ENCODE peak calls at places on chromosomes 16 and 17, in six cellular contexts. W is GM12878, Q is K562, O is H1, T is GM12892, L is HepG2. P is an unnamed sample.

GRCh38 chr17:47280072-47280811 is 26.6 kb downstream of the ITGB3 start:
- DNase-seq in Q (no peak), T (no peak), W (no peak), L (no peak), O (no peak), P (no peak)

GRCh38 chr17:2025622-2026309 is 632 bp upstream of the RTN4RL1 start:
- DNase-seq in Q (peak; percentile 52), L (peak; percentile 60), T (no peak), O (no peak), W (no peak), P (no peak)

GRCh38 chr16:74465281-74465680 is 44.0 kb upstream of the CLEC18B start:
- DNase-seq in O (no peak), W (no peak), L (no peak), T (no peak), Q (no peak), P (no peak)

GRCh38 chr16:81618661-81619060 is 160.4 kb upstream of the PLCG2 start:
- DNase-seq in L (no peak), T (no peak), O (no peak), Q (no peak), W (no peak), P (no peak)

GRCh38 chr17:41478240-41478639 is 2.7 kb downstream of the KRT35 start:
- DNase-seq in Q (no peak), W (no peak), T (no peak), L (no peak), O (no peak), P (no peak)

GRCh38 chr16:10517868-10518267 is 62.5 kb downstream of the EMP2 start:
- DNase-seq in W (no peak), O (no peak), Q (no peak), L (no peak), T (no peak), P (no peak)

GRCh38 chr17:3792481-3792880 is 8.5 kb downstream of the ITGAE start:
- DNase-seq in Q (no peak), O (no peak), W (no peak), L (no peak), T (no peak), P (no peak)

GRCh38 chr17:339193-340061 is 13.2 kb downstream of the RPH3AL start:
- DNase-seq in O (no peak), W (no peak), L (no peak), T (no peak), Q (no peak), P (no peak)

GRCh38 chr17:56676807-56677206 is 83.3 kb downstream of the NOG start:
- DNase-seq in T (no peak), W (no peak), O (no peak), L (no peak), Q (no peak), P (no peak)

GRCh38 chr16:84482951-84483881 is 21.2 kb downstream of the MEAK7 start:
- DNase-seq in W (no peak), Q (no peak), T (no peak), L (no peak), O (no peak), P (no peak)

GRCh38 chr16:67029249-67030096 is 524 bp downstream of the CBFB start:
- DNase-seq in L (no peak), O (no peak), Q (peak; percentile 64), W (no peak), T (peak; percentile 58), P (peak; percentile 48)

GRCh38 chr17:39926588-39927100 is 757 bp downstream of the ORMDL3 start:
- DNase-seq in O (no peak), T (peak; percentile 53), W (no peak), Q (peak; percentile 73), L (peak; percentile 78), P (peak; percentile 59)

GRCh38 chr17:40809721-40810421 is 10.1 kb upstream of the KRT28 start:
- DNase-seq in W (no peak), L (no peak), T (no peak), Q (no peak), O (no peak), P (no peak)

DNA sequence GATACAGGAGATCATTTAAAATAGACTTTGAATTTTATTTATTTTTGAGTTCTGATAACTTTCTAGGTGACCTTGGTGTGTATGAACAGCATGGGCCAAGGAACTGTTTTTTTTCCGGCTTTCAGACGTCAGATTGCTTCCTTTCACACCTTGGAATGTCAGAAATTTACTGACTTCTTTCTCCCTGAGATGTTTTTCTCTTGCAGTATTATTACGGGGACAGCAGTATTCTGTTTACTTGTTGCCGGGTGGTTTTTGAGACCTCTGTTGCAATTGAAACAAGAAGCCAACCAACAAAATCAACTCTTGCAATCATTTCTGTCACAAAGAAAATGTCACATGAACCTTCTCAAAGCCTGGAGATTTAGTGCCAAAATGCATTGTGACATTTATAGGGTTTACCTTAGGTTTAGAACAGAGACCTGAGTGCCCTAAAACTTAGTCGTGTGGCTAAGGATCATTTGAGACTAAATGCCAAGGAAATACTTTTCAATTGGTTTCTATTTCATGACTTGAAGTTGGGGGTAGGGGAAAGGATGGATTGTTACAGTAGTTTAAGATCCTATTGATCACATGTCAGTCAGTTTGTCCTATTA is 174.3 kb downstream of the MAP2K6 start:
- DNase-seq in T (no peak), O (no peak), Q (no peak), L (no peak), W (no peak), P (no peak)
- TF ChIP-seq POLR2A in T (no peak), O (no peak), Q (no peak), L (no peak), W (no peak), P (no peak)

GRCh38 chr17:80449194-80449929 is 27.0 kb downstream of the NPTX1 start:
- DNase-seq in Q (no peak), W (no peak), T (no peak), O (no peak), L (no peak), P (no peak)

GRCh38 chr17:80446645-80447405 is 29.6 kb downstream of the NPTX1 start:
- DNase-seq in L (no peak), W (no peak), O (no peak), Q (no peak), T (no peak), P (no peak)

GRCh38 chr17:80445152-80446110 is 30.5 kb downstream of the ENDOV start:
- DNase-seq in L (no peak), W (no peak), Q (no peak), T (no peak), O (no peak), P (no peak)

GRCh38 chr17:80449930-80450576 is 26.4 kb downstream of the NPTX1 start:
- DNase-seq in L (no peak), T (no peak), Q (no peak), O (no peak), W (no peak), P (no peak)

DNA sequence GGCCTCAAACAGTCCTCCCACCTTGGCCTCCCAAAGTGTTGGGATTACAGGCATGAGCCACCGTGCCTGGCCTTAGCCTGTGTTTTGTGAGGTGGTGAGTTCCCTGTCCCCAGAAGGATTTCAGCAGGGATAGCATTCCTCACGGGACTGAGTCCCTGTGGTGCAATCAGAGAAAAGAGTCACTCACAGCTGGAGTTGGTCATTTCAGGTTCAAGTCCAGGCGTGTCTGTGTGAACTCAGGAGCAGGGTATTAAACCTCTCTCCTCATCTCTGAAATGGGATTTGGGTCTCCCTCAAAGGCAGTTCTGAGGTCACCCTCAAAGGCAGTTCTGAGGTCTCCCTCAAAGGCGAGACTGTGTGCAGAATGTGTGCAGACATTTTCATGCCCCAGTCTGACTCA is 28.6 kb downstream of the NPTX1 start:
- DNase-seq in Q (no peak), T (no peak), O (no peak), L (no peak), W (no peak), P (no peak)
- TF ChIP-seq TAF1 in Q (no peak), T (no peak), O (no peak), L (no peak), W (no peak), P (no peak)

GRCh38 chr16:1825381-1825863 is 1.2 kb downstream of the HAGH start:
- DNase-seq in W (no peak), O (no peak), Q (no peak), L (peak; percentile 64), T (no peak), P (no peak)

GRCh38 chr16:1825864-1826690 is 548 bp downstream of the HAGH start:
- DNase-seq in Q (no peak), O (no peak), T (no peak), W (no peak), L (peak; percentile 32), P (peak; percentile 81)

GRCh38 chr16:1828645-1829410 is 1.8 kb downstream of the FAHD1 start:
- DNase-seq in Q (no peak), L (peak; percentile 90), T (no peak), W (no peak), O (no peak), P (no peak)

GRCh38 chr16:1823821-1824220 is 2.8 kb downstream of the HAGH start:
- DNase-seq in W (no peak), L (peak; percentile 75), Q (peak; percentile 47), T (no peak), O (no peak), P (no peak)

DNA sequence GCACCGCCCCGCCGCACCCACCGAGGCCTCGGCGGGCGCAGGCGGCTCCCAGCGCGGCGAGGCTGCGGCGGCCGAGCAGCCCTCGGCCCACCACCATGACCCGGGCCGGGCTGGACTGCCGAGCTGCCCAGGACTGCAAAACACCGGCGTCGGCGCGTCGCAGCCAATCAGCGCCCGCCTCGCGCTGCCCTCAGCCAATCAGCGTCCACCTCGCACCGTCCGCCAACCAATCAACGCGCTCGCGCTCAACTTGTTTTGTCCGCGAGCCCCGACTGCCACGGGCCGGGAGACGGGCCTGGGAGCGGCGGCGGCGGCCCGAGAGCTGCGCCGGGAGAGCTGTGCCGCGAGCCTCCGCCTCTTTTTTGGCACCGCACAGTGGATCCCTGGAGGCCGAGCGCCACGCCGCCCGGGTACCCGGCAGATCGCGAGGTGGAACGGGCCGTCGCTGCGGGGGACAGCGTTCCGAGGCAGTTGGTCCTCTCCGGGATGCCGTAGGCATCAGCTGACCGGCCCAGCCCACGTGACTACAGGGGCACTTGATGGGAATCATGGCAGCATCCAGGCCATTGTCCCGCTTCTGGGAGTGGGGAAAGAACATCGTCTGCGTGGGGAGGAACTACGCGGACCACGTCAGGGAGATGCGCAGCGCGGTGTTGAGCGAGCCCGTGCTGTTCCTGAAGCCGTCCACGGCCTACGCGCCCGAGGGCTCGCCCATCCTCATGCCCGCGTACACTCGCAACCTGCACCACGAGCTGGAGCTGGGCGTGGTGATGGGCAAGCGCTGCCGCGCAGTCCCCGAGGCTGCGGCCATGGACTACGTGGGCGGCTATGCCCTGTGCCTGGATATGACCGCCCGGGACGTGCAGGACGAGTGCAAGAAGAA is at the start of the genes FAHD1 and HAGH:
- DNase-seq in O (peak; percentile 83), T (peak; percentile 98), L (peak; percentile 88), W (peak; percentile 66), Q (peak; percentile 100), P (peak; percentile 98)
- TF ChIP-seq POLR2A in O (no peak), T (peak; percentile 71), L (peak; percentile 90), W (peak; percentile 84), Q (peak; percentile 72), P (peak; percentile 74)

GRCh38 chr17:17714261-17714866 is 33.1 kb downstream of the RAI1 start:
- DNase-seq in Q (no peak), W (no peak), L (no peak), T (no peak), O (no peak), P (no peak)

GRCh38 chr17:17714879-17715278 is 33.6 kb downstream of the RAI1 start:
- DNase-seq in Q (no peak), L (no peak), W (no peak), T (no peak), O (no peak), P (no peak)

GRCh38 chr17:17711708-17712141 is 30.5 kb downstream of the RAI1 start:
- DNase-seq in Q (no peak), L (peak; percentile 52), O (no peak), W (no peak), T (no peak), P (no peak)

GRCh38 chr17:17712268-17712924 is 31.1 kb downstream of the RAI1 start:
- DNase-seq in L (no peak), O (no peak), T (peak; percentile 61), Q (no peak), W (peak; percentile 68), P (peak; percentile 67)

GRCh38 chr17:17713839-17714238 is 32.6 kb downstream of the RAI1 start:
- DNase-seq in T (no peak), W (no peak), O (no peak), L (peak; percentile 61), Q (no peak), P (no peak)
- TF ChIP-seq TAF1 in T (no peak), W (no peak), O (no peak), L (no peak), Q (no peak), P (no peak)

P was measured in GM12891.